ENCODE peak calls at places on chromosomes 4 and X, in six cellular contexts. One of them, this sample, is unnamed.

GRCh38 chrX:97200454-97200853 is 316.7 kb downstream of the RPA4 start:
- DNase-seq in SW480: no peak
- DNase-seq in activated T-helper 2 cell treated with anti-CD3 and anti-CD28 coated beads, Interferon-gamma antibody, Interleukin-2, Interleukin-4, amounts not matched to agents 10 μg/mL and 5 μg/mL and 100 μg/mL, durations not matched to agents 14 hours and 24 hours and 36 hours: no peak
- DNase-seq in psoas muscle: no peak
- DNase-seq in CD8-positive, alpha-beta memory T cell: no peak
- DNase-seq in T-helper 9 cell: no peak
- DNase-seq in this sample: no peak

GRCh38 chrX:140709421-140709846 is at the start of gene LINC00632:
- DNase-seq in SW480: no peak
- DNase-seq in activated T-helper 2 cell treated with anti-CD3 and anti-CD28 coated beads, Interferon-gamma antibody, Interleukin-2, Interleukin-4, amounts not matched to agents 10 μg/mL and 5 μg/mL and 100 μg/mL, durations not matched to agents 14 hours and 24 hours and 36 hours: no peak
- DNase-seq in psoas muscle: no peak
- DNase-seq in CD8-positive, alpha-beta memory T cell: no peak
- DNase-seq in T-helper 9 cell: no peak
- DNase-seq in this sample: no peak

GRCh38 chr4:101356928-101357327 is 9.6 kb upstream of the PPP3CA start:
- DNase-seq in SW480: peak; percentile 81
- DNase-seq in activated T-helper 2 cell treated with anti-CD3 and anti-CD28 coated beads, Interferon-gamma antibody, Interleukin-2, Interleukin-4, amounts not matched to agents 10 μg/mL and 5 μg/mL and 100 μg/mL, durations not matched to agents 14 hours and 24 hours and 36 hours: no peak
- DNase-seq in psoas muscle: no peak
- DNase-seq in CD8-positive, alpha-beta memory T cell: no peak
- DNase-seq in T-helper 9 cell: no peak
- DNase-seq in this sample: no peak

GRCh38 chr4:153476829-153477574 is 10.8 kb downstream of the TMEM131L start:
- DNase-seq in SW480: no peak
- DNase-seq in activated T-helper 2 cell treated with anti-CD3 and anti-CD28 coated beads, Interferon-gamma antibody, Interleukin-2, Interleukin-4, amounts not matched to agents 10 μg/mL and 5 μg/mL and 100 μg/mL, durations not matched to agents 14 hours and 24 hours and 36 hours: no peak
- DNase-seq in psoas muscle: no peak
- DNase-seq in CD8-positive, alpha-beta memory T cell: no peak
- DNase-seq in T-helper 9 cell: no peak
- DNase-seq in this sample: no peak

GRCh38 chr4:84750260-84750955 is 167.5 kb downstream of the CDS1 start:
- DNase-seq in SW480: peak; percentile 20
- DNase-seq in activated T-helper 2 cell treated with anti-CD3 and anti-CD28 coated beads, Interferon-gamma antibody, Interleukin-2, Interleukin-4, amounts not matched to agents 10 μg/mL and 5 μg/mL and 100 μg/mL, durations not matched to agents 14 hours and 24 hours and 36 hours: no peak
- DNase-seq in psoas muscle: no peak
- DNase-seq in CD8-positive, alpha-beta memory T cell: no peak
- DNase-seq in T-helper 9 cell: no peak
- DNase-seq in this sample: no peak

GRCh38 chr4:7384929-7385890 is 49.5 kb downstream of the PSAPL1 start:
- DNase-seq in SW480: no peak
- DNase-seq in activated T-helper 2 cell treated with anti-CD3 and anti-CD28 coated beads, Interferon-gamma antibody, Interleukin-2, Interleukin-4, amounts not matched to agents 10 μg/mL and 5 μg/mL and 100 μg/mL, durations not matched to agents 14 hours and 24 hours and 36 hours: no peak
- DNase-seq in psoas muscle: no peak
- DNase-seq in CD8-positive, alpha-beta memory T cell: no peak
- DNase-seq in T-helper 9 cell: no peak
- DNase-seq in this sample: no peak

GRCh38 chr4:7217453-7218310 is 25.3 kb downstream of the SORCS2 start:
- DNase-seq in SW480: peak; percentile 77
- DNase-seq in activated T-helper 2 cell treated with anti-CD3 and anti-CD28 coated beads, Interferon-gamma antibody, Interleukin-2, Interleukin-4, amounts not matched to agents 10 μg/mL and 5 μg/mL and 100 μg/mL, durations not matched to agents 14 hours and 24 hours and 36 hours: no peak
- DNase-seq in psoas muscle: no peak
- DNase-seq in CD8-positive, alpha-beta memory T cell: no peak
- DNase-seq in T-helper 9 cell: no peak
- DNase-seq in this sample: no peak

GRCh38 chr4:62548108-62548524 is 1348.0 kb downstream of the ADGRL3 start:
- DNase-seq in SW480: no peak
- DNase-seq in activated T-helper 2 cell treated with anti-CD3 and anti-CD28 coated beads, Interferon-gamma antibody, Interleukin-2, Interleukin-4, amounts not matched to agents 10 μg/mL and 5 μg/mL and 100 μg/mL, durations not matched to agents 14 hours and 24 hours and 36 hours: no peak
- DNase-seq in psoas muscle: peak; percentile 67
- DNase-seq in CD8-positive, alpha-beta memory T cell: no peak
- DNase-seq in T-helper 9 cell: no peak
- DNase-seq in this sample: no peak

GRCh38 chr4:8201341-8201781 is 2.3 kb downstream of the SH3TC1 start:
- DNase-seq in SW480: no peak
- DNase-seq in activated T-helper 2 cell treated with anti-CD3 and anti-CD28 coated beads, Interferon-gamma antibody, Interleukin-2, Interleukin-4, amounts not matched to agents 10 μg/mL and 5 μg/mL and 100 μg/mL, durations not matched to agents 14 hours and 24 hours and 36 hours: no peak
- DNase-seq in psoas muscle: no peak
- DNase-seq in CD8-positive, alpha-beta memory T cell: no peak
- DNase-seq in T-helper 9 cell: peak; percentile 22
- DNase-seq in this sample: no peak

GRCh38 chr4:74474345-74475099 is 29.6 kb downstream of the AREG start:
- DNase-seq in SW480: no peak
- DNase-seq in activated T-helper 2 cell treated with anti-CD3 and anti-CD28 coated beads, Interferon-gamma antibody, Interleukin-2, Interleukin-4, amounts not matched to agents 10 μg/mL and 5 μg/mL and 100 μg/mL, durations not matched to agents 14 hours and 24 hours and 36 hours: no peak
- DNase-seq in psoas muscle: no peak
- DNase-seq in CD8-positive, alpha-beta memory T cell: no peak
- DNase-seq in T-helper 9 cell: no peak
- DNase-seq in this sample: no peak

GRCh38 chr4:5511791-5512190 is 196.6 kb downstream of the EVC2 start:
- DNase-seq in SW480: no peak
- DNase-seq in activated T-helper 2 cell treated with anti-CD3 and anti-CD28 coated beads, Interferon-gamma antibody, Interleukin-2, Interleukin-4, amounts not matched to agents 10 μg/mL and 5 μg/mL and 100 μg/mL, durations not matched to agents 14 hours and 24 hours and 36 hours: no peak
- DNase-seq in psoas muscle: no peak
- DNase-seq in CD8-positive, alpha-beta memory T cell: no peak
- DNase-seq in T-helper 9 cell: no peak
- DNase-seq in this sample: no peak

GRCh38 chr4:76982638-76983579 is 33.4 kb downstream of the SEPTIN11 start:
- DNase-seq in SW480: no peak
- DNase-seq in activated T-helper 2 cell treated with anti-CD3 and anti-CD28 coated beads, Interferon-gamma antibody, Interleukin-2, Interleukin-4, amounts not matched to agents 10 μg/mL and 5 μg/mL and 100 μg/mL, durations not matched to agents 14 hours and 24 hours and 36 hours: no peak
- DNase-seq in psoas muscle: no peak
- DNase-seq in CD8-positive, alpha-beta memory T cell: no peak
- DNase-seq in T-helper 9 cell: no peak
- DNase-seq in this sample: no peak

GRCh38 chrX:19094654-19095053 is 27.6 kb downstream of the ADGRG2 start:
- DNase-seq in SW480: no peak
- DNase-seq in activated T-helper 2 cell treated with anti-CD3 and anti-CD28 coated beads, Interferon-gamma antibody, Interleukin-2, Interleukin-4, amounts not matched to agents 10 μg/mL and 5 μg/mL and 100 μg/mL, durations not matched to agents 14 hours and 24 hours and 36 hours: no peak
- DNase-seq in psoas muscle: no peak
- DNase-seq in CD8-positive, alpha-beta memory T cell: no peak
- DNase-seq in T-helper 9 cell: no peak
- DNase-seq in this sample: peak; percentile 19

GRCh38 chr4:40418430-40419230 is 83.5 kb downstream of the CHRNA9 start:
- DNase-seq in SW480: peak; percentile 16
- DNase-seq in activated T-helper 2 cell treated with anti-CD3 and anti-CD28 coated beads, Interferon-gamma antibody, Interleukin-2, Interleukin-4, amounts not matched to agents 10 μg/mL and 5 μg/mL and 100 μg/mL, durations not matched to agents 14 hours and 24 hours and 36 hours: no peak
- DNase-seq in psoas muscle: no peak
- DNase-seq in CD8-positive, alpha-beta memory T cell: no peak
- DNase-seq in T-helper 9 cell: no peak
- DNase-seq in this sample: no peak

GRCh38 chr4:6703786-6704185 is 5.9 kb downstream of the MRFAP1L1 start:
- DNase-seq in SW480: no peak
- DNase-seq in activated T-helper 2 cell treated with anti-CD3 and anti-CD28 coated beads, Interferon-gamma antibody, Interleukin-2, Interleukin-4, amounts not matched to agents 10 μg/mL and 5 μg/mL and 100 μg/mL, durations not matched to agents 14 hours and 24 hours and 36 hours: no peak
- DNase-seq in psoas muscle: no peak
- DNase-seq in CD8-positive, alpha-beta memory T cell: no peak
- DNase-seq in T-helper 9 cell: no peak
- DNase-seq in this sample: no peak

GRCh38 chrX:118116308-118117068 is at the start of gene KLHL13:
- DNase-seq in SW480: peak; percentile 2
- DNase-seq in activated T-helper 2 cell treated with anti-CD3 and anti-CD28 coated beads, Interferon-gamma antibody, Interleukin-2, Interleukin-4, amounts not matched to agents 10 μg/mL and 5 μg/mL and 100 μg/mL, durations not matched to agents 14 hours and 24 hours and 36 hours: no peak
- DNase-seq in psoas muscle: peak; percentile 70
- DNase-seq in CD8-positive, alpha-beta memory T cell: no peak
- DNase-seq in T-helper 9 cell: no peak
- DNase-seq in this sample: peak; percentile 42